ENCODE peak calls at places on chromosomes 12 and 14, in four cellular contexts. J is endodermal cell; F is stimulated activated CD8-positive, alpha-beta memory T cell treated with anti-CD3 and anti-CD28 coated beads, Interleukin-2, amount 100 ng/mL, for 48 hours; S is glomerular endothelial cell. R is an unnamed sample.

GRCh38 chr12:53212931-53213330 is 5.9 kb upstream of the ITGB7 start:
- DNase-seq in F (no peak), J (no peak), S (no peak), R (no peak)

GRCh38 chr14:52834440-52834842 is 43.0 kb upstream of the GNPNAT1 start:
- DNase-seq in J (no peak), F (no peak), S (no peak), R (no peak)

GRCh38 chr12:269216-269615 is 6.6 kb upstream of the SLC6A13 start:
- DNase-seq in F (no peak), S (no peak), J (no peak), R (no peak)

GRCh38 chr14:102986810-102987579 is 64.5 kb downstream of the AMN start:
- DNase-seq in S (no peak), F (no peak), J (no peak), R (no peak)

GRCh38 chr14:98226411-98226810 is 1045.6 kb downstream of the BCL11B start:
- DNase-seq in J (no peak), F (no peak), S (no peak), R (no peak)

GRCh38 chr12:49264466-49264872 is 413 bp upstream of the TUBA1C start:
- DNase-seq in F (peak; percentile 42), J (no peak), S (no peak), R (no peak)

GRCh38 chr14:100340454-100340813 is 17.3 kb downstream of the SLC25A47 start:
- DNase-seq in F (no peak), J (no peak), S (no peak), R (no peak)

GRCh38 chr14:61558271-61558670 is 137.0 kb upstream of the HIF1A start:
- DNase-seq in S (no peak), F (no peak), J (no peak), R (no peak)

GRCh38 chr12:49972641-49973360 is at the start of gene AQP6:
- DNase-seq in S (no peak), F (no peak), J (peak; percentile 42), R (no peak)

GRCh38 chr12:122355702-122356101 is 66.8 kb downstream of the CLIP1 start:
- DNase-seq in S (no peak), J (peak; percentile 42), F (no peak), R (no peak)

GRCh38 chr14:61704554-61704953 is 9.2 kb downstream of the HIF1A start:
- DNase-seq in J (no peak), S (no peak), F (no peak), R (no peak)

GRCh38 chr12:106369624-106370346 is 12.2 kb downstream of the POLR3B start:
- DNase-seq in F (no peak), S (peak; percentile 47), J (no peak), R (no peak)

GRCh38 chr12:47615711-47616110 is 90.1 kb downstream of the RPAP3 start:
- DNase-seq in S (no peak), F (no peak), J (no peak), R (no peak)

GRCh38 chr14:51302319-51303030 is 62.4 kb downstream of the TMX1 start:
- DNase-seq in S (no peak), J (no peak), F (no peak), R (no peak)

GRCh38 chr14:81676879-81677278 is 143.2 kb upstream of the SEL1L start:
- DNase-seq in J (no peak), F (no peak), S (no peak), R (no peak)

GRCh38 chr12:124030510-124030909 is 57.5 kb downstream of the ZNF664 start:
- DNase-seq in F (no peak), J (peak; percentile 73), S (no peak), R (peak; percentile 33)

GRCh38 chr12:39867631-39868030 is 238.2 kb downstream of the SLC2A13 start:
- DNase-seq in F (no peak), S (no peak), J (no peak), R (no peak)

GRCh38 chr12:102347761-102348160 is 132.6 kb downstream of the IGF1 start:
- DNase-seq in J (no peak), S (no peak), F (no peak), R (no peak)

GRCh38 chr12:5511644-5512584 is 80.0 kb downstream of the NTF3 start:
- DNase-seq in S (no peak), J (peak; percentile 85), F (no peak), R (peak; percentile 72)

GRCh38 chr12:63313139-63313538 is 162.1 kb upstream of the AVPR1A start:
- DNase-seq in S (no peak), J (no peak), F (no peak), R (no peak)

GRCh38 chr12:70110085-70110484 is 133.1 kb upstream of the CNOT2 start:
- DNase-seq in J (no peak), S (no peak), F (no peak), R (no peak)

GRCh38 chr12:67415473-67415872 is 146.3 kb downstream of the CAND1 start:
- DNase-seq in F (no peak), J (peak; percentile 76), S (no peak), R (peak; percentile 77)

GRCh38 chr14:94768521-94769412 is 1.1 kb downstream of the GSC start:
- DNase-seq in F (peak; percentile 16), J (peak; percentile 73), S (no peak), R (peak; percentile 72)

GRCh38 chr12:108784270-108784669 is 53.0 kb upstream of the CORO1C start:
- DNase-seq in J (no peak), F (no peak), S (no peak), R (peak; percentile 34)

GRCh38 chr12:64522316-64522715 is 70.4 kb downstream of the TBK1 start:
- DNase-seq in F (no peak), J (peak; percentile 48), S (no peak), R (no peak)

GRCh38 chr12:76037130-76038105 is 5.8 kb upstream of the PHLDA1 start:
- DNase-seq in F (no peak), J (peak; percentile 73), S (no peak), R (peak; percentile 90)

GRCh38 chr12:53736602-53737493 is 9.6 kb upstream of the CALCOCO1 start:
- DNase-seq in J (no peak), F (no peak), S (no peak), R (no peak)

GRCh38 chr12:32290411-32290810 is 108.9 kb upstream of the FGD4 start:
- DNase-seq in F (no peak), S (no peak), J (no peak), R (peak; percentile 11)

GRCh38 chr12:8914716-8915526 is 612 bp downstream of the PHC1 start:
- DNase-seq in F (peak; percentile 33), S (peak; percentile 4), J (peak; percentile 91), R (peak; percentile 78)

GRCh38 chr12:40016960-40017359 is 88.9 kb downstream of the SLC2A13 start:
- DNase-seq in S (no peak), F (no peak), J (no peak), R (no peak)

GRCh38 chr12:115042341-115042740 is 358.4 kb upstream of the TBX3 start:
- DNase-seq in S (no peak), J (no peak), F (no peak), R (no peak)